ENCODE peak calls at places on chromosomes 12 and 14, in nine cellular contexts. F is tibial nerve, U is AG09309, D is NB4, P is PC-3, K is colonic mucosa, R is spleen, H is retinal pigment epithelial cell, Z is OCI-LY7. W is an unnamed sample.

GRCh38 chr14:68232643-68233055 is 413.1 kb downstream of the RAD51B start:
- DNase-seq in K (peak; percentile 70), H (peak; percentile 100), F (peak; percentile 57), P (peak; percentile 99), Z (no peak), U (peak; percentile 95), R (no peak), D (no peak), W (peak; percentile 98)

GRCh38 chr12:212799-213526 is 994 bp downstream of the SLC6A12 start:
- DNase-seq in Z (no peak), D (no peak), H (no peak), P (no peak), K (peak; percentile 74), R (peak; percentile 73), U (no peak), F (peak; percentile 26), W (no peak)

GRCh38 chr14:101961011-101961721 is 3.2 kb upstream of the DYNC1H1 start:
- DNase-seq in Z (peak; percentile 89), R (peak; percentile 91), P (peak; percentile 90), U (no peak), K (peak; percentile 74), F (peak; percentile 62), D (peak; percentile 85), H (no peak), W (no peak)

GRCh38 chr14:65461730-65462129 is 49.2 kb downstream of the FUT8 start:
- DNase-seq in P (no peak), D (peak; percentile 43), R (no peak), Z (peak; percentile 25), U (no peak), F (no peak), H (no peak), K (no peak), W (peak; percentile 24)

GRCh38 chr12:101563197-101563596 is 31.6 kb upstream of the MYBPC1 start:
- DNase-seq in Z (no peak), P (peak; percentile 48), D (no peak), H (no peak), R (no peak), K (no peak), U (no peak), F (no peak), W (no peak)

GRCh38 chr12:25251749-25252148 is 1.0 kb upstream of the KRAS start:
- DNase-seq in K (no peak), P (no peak), D (no peak), R (no peak), Z (no peak), F (no peak), U (no peak), H (no peak), W (no peak)

GRCh38 chr12:119410396-119410795 is 75.9 kb downstream of the CCDC60 start:
- DNase-seq in Z (no peak), D (no peak), F (no peak), R (no peak), H (peak; percentile 52), U (no peak), K (no peak), P (no peak), W (no peak)

GRCh38 chr14:77067632-77068514 is 30.2 kb upstream of the CIPC start:
- DNase-seq in F (peak; percentile 63), D (peak; percentile 57), P (peak; percentile 95), H (no peak), U (no peak), Z (peak; percentile 61), K (peak; percentile 64), R (peak; percentile 86), W (no peak)

GRCh38 chr12:57229041-57229633 is 374 bp upstream of the SHMT2 start:
- DNase-seq in H (no peak), P (no peak), F (no peak), K (no peak), D (peak; percentile 84), Z (peak; percentile 50), R (no peak), U (no peak), W (no peak)

GRCh38 chr12:57226588-57227314 is 2.8 kb upstream of the SHMT2 start:
- DNase-seq in F (no peak), D (peak; percentile 67), R (peak; percentile 73), P (no peak), H (no peak), Z (peak; percentile 47), K (no peak), U (no peak), W (no peak)

GRCh38 chr12:57225680-57226190 is 3.8 kb upstream of the SHMT2 start:
- DNase-seq in U (no peak), P (no peak), H (no peak), K (no peak), R (no peak), Z (no peak), F (no peak), D (no peak), W (no peak)

GRCh38 chr12:57229634-57230380 is at the start of gene SHMT2:
- DNase-seq in K (peak; percentile 96), D (peak; percentile 96), P (peak; percentile 97), R (peak; percentile 96), U (peak; percentile 85), H (peak; percentile 73), Z (peak; percentile 99), F (peak; percentile 79), W (peak; percentile 88)

GRCh38 chr12:57227315-57228115 is 2.0 kb upstream of the SHMT2 start:
- DNase-seq in D (no peak), Z (no peak), K (no peak), U (no peak), H (no peak), P (peak; percentile 46), F (no peak), R (no peak), W (no peak)
- H3K4me3 ChIP-seq in D (no peak overlapping the region), Z (peak overlapping the region; percentile 56), K (no peak overlapping the region), U (no peak overlapping the region), H (no peak overlapping the region), P (no peak overlapping the region), F (no peak overlapping the region), R (peak overlapping the region; percentile 51), W (peak overlapping the region; percentile 25)

GRCh38 chr14:51654549-51654879 is 2.8 kb downstream of the FRMD6 start:
- DNase-seq in R (no peak), Z (no peak), H (no peak), F (no peak), K (no peak), U (no peak), P (no peak), D (no peak), W (no peak)

GRCh38 chr14:51651388-51652167 is at the start of gene FRMD6:
- DNase-seq in K (peak; percentile 86), P (peak; percentile 86), F (peak; percentile 71), D (peak; percentile 84), R (peak; percentile 94), H (peak; percentile 46), U (peak; percentile 67), Z (peak; percentile 88), W (peak; percentile 70)

GRCh38 chr14:51652168-51653095 is 722 bp downstream of the FRMD6 start:
- DNase-seq in R (peak; percentile 90), F (peak; percentile 35), H (no peak), P (peak; percentile 26), D (no peak), K (peak; percentile 32), U (no peak), Z (peak; percentile 75), W (no peak)

GRCh38 chr14:51653855-51654548 is 2.3 kb downstream of the FRMD6 start:
- DNase-seq in D (no peak), U (no peak), R (no peak), F (no peak), Z (no peak), H (no peak), K (no peak), P (no peak), W (no peak)

GRCh38 chr14:51653096-51653814 is 1.5 kb downstream of the FRMD6 start:
- DNase-seq in P (peak; percentile 77), F (peak; percentile 41), Z (peak; percentile 48), R (no peak), U (no peak), D (peak; percentile 2), H (no peak), K (no peak), W (no peak)
- H3K4me3 ChIP-seq in P (peak overlapping the region; percentile 86), F (peak overlapping the region; percentile 93), Z (peak overlapping the region; percentile 87), R (peak overlapping the region; percentile 90), U (peak overlapping the region; percentile 77), D (no peak overlapping the region), H (peak overlapping the region; percentile 92), K (peak overlapping the region; percentile 84), W (peak overlapping the region; percentile 95)

GRCh38 chr12:13538136-13538535 is 341.6 kb downstream of the EMP1 start:
- DNase-seq in D (no peak), R (no peak), K (peak; percentile 47), Z (no peak), P (no peak), H (no peak), U (no peak), F (no peak), W (no peak)

GRCh38 chr12:13536219-13536910 is 339.8 kb downstream of the EMP1 start:
- DNase-seq in H (no peak), R (no peak), D (peak; percentile 44), K (no peak), U (no peak), P (no peak), F (no peak), Z (peak; percentile 0), W (no peak)

GRCh38 chr12:13537623-13538022 is 341.1 kb downstream of the EMP1 start:
- DNase-seq in R (no peak), D (no peak), K (no peak), U (no peak), F (no peak), P (no peak), Z (no peak), H (no peak), W (no peak)

GRCh38 chr12:13534242-13534641 is 337.7 kb downstream of the EMP1 start:
- DNase-seq in K (no peak), R (no peak), Z (no peak), H (no peak), U (no peak), D (no peak), P (no peak), F (no peak), W (no peak)

GRCh38 chr12:13534645-13535398 is 338.3 kb downstream of the EMP1 start:
- DNase-seq in U (no peak), D (peak; percentile 55), F (peak; percentile 73), R (peak; percentile 83), P (peak; percentile 75), K (peak; percentile 77), H (no peak), Z (peak; percentile 47), W (peak; percentile 9)
- H3K4me3 ChIP-seq in U (peak overlapping the region; percentile 13), D (no peak overlapping the region), F (no peak overlapping the region), R (no peak overlapping the region), P (peak overlapping the region; percentile 24), K (no peak overlapping the region), H (no peak overlapping the region), Z (no peak overlapping the region), W (peak overlapping the region; percentile 15)

GRCh38 chr14:73760598-73761586 is 46.7 kb upstream of the PNMA1 start:
- DNase-seq in K (no peak), U (no peak), Z (peak; percentile 13), F (no peak), D (no peak), P (no peak), H (no peak), R (no peak), W (no peak)

GRCh38 chr14:73762375-73762822 is 48.2 kb upstream of the PNMA1 start:
- DNase-seq in H (no peak), K (peak; percentile 62), D (no peak), F (no peak), U (no peak), R (no peak), P (no peak), Z (peak; percentile 79), W (no peak)

GRCh38 chr14:73763396-73763795 is 49.2 kb upstream of the PNMA1 start:
- DNase-seq in K (peak; percentile 75), U (no peak), P (no peak), R (peak; percentile 6), F (no peak), H (no peak), D (no peak), Z (no peak), W (no peak)

GRCh38 chr14:73759714-73760597 is 45.8 kb upstream of the PNMA1 start:
- DNase-seq in D (peak; percentile 99), H (peak; percentile 95), F (peak; percentile 94), K (peak; percentile 98), U (peak; percentile 97), R (peak; percentile 100), P (peak; percentile 98), Z (peak; percentile 96), W (peak; percentile 97)

DNA sequence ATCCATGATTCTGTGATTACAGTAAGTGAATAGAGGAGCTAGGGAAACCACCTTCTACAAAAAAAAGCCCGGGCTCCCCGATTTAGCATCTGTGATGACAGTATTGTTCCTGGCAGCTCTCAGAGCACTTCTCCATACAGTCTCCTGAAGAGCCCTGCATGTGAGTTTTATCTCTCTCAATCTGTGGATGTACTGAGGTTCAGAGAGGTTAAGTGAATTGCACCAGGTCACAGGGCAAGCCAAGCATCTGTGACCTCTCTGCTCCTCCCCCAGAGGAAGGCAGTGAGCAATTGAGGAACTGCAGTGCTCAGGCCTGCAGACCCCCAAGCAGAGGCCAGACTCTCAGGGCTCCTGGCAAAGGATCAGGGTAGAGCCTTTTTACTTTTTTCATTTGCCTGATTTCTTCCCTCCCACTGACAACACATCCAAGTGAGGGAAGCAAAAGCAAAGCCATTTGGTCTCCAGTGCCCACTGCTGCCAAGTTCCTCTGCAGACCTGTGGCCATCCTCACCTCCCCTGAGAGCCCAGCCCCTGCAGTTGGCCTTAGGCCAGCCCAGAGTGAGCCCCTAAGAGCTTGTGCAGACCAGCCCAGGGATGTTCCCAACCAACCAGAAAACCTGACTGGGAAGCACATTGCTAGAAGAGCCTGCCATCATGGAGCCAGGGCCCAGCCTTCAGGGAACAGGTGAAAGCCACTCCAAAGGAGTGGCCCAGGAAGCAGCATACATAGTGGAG is 47.6 kb upstream of the PNMA1 start:
- DNase-seq in F (no peak), K (no peak), U (no peak), R (no peak), Z (peak; percentile 54), P (no peak), D (peak; percentile 44), H (no peak), W (no peak)
- H3K4me3 ChIP-seq in F (no peak overlapping the region), K (no peak overlapping the region), U (no peak overlapping the region), R (peak overlapping the region; percentile 31), Z (peak overlapping the region; percentile 78), P (no peak overlapping the region), D (no peak overlapping the region), H (no peak overlapping the region), W (no peak overlapping the region)

W was measured in skeletal muscle cell.